ENCODE peak calls at places on chromosomes 13 and 19, in five cellular contexts. One of them, this sample, is unnamed.

GRCh38 chr19:49767967-49768581 is 1.3 kb downstream of the AP2A1 start:
- DNase-seq in nucleus accumbens: no peak
- DNase-seq in activated T-helper 1 cell treated with anti-CD3 and anti-CD28 coated beads, Interleukin-2, amount 50 U/mL, for 16 hours: no peak
- DNase-seq in HAP-1: no peak
- DNase-seq in GM23338: no peak
- DNase-seq in this sample: no peak

GRCh38 chr13:114110091-114110829 is 22.2 kb downstream of the RASA3 start:
- DNase-seq in nucleus accumbens: no peak
- DNase-seq in activated T-helper 1 cell treated with anti-CD3 and anti-CD28 coated beads, Interleukin-2, amount 50 U/mL, for 16 hours: peak
- DNase-seq in HAP-1: no peak
- DNase-seq in GM23338: peak
- DNase-seq in this sample: no peak

GRCh38 chr19:22882797-22883196 is 50.7 kb downstream of the ZNF723 start:
- DNase-seq in nucleus accumbens: no peak
- DNase-seq in activated T-helper 1 cell treated with anti-CD3 and anti-CD28 coated beads, Interleukin-2, amount 50 U/mL, for 16 hours: no peak
- DNase-seq in HAP-1: no peak
- DNase-seq in GM23338: peak
- DNase-seq in this sample: peak

GRCh38 chr13:98942997-98943396 is 34.9 kb downstream of the DOCK9 start:
- DNase-seq in nucleus accumbens: no peak
- DNase-seq in activated T-helper 1 cell treated with anti-CD3 and anti-CD28 coated beads, Interleukin-2, amount 50 U/mL, for 16 hours: no peak
- DNase-seq in HAP-1: no peak
- DNase-seq in GM23338: no peak
- DNase-seq in this sample: no peak

GRCh38 chr19:10601999-10602329 is 14.9 kb upstream of the AP1M2 start:
- DNase-seq in nucleus accumbens: no peak
- DNase-seq in activated T-helper 1 cell treated with anti-CD3 and anti-CD28 coated beads, Interleukin-2, amount 50 U/mL, for 16 hours: no peak
- DNase-seq in HAP-1: no peak
- DNase-seq in GM23338: no peak
- DNase-seq in this sample: no peak

GRCh38 chr19:35213678-35214632 is 14.6 kb downstream of the FAM187B start:
- DNase-seq in nucleus accumbens: no peak
- DNase-seq in activated T-helper 1 cell treated with anti-CD3 and anti-CD28 coated beads, Interleukin-2, amount 50 U/mL, for 16 hours: peak
- DNase-seq in HAP-1: no peak
- DNase-seq in GM23338: no peak
- DNase-seq in this sample: peak

GRCh38 chr19:35742121-35742724 is at the start of gene IGFLR1:
- DNase-seq in nucleus accumbens: no peak
- DNase-seq in activated T-helper 1 cell treated with anti-CD3 and anti-CD28 coated beads, Interleukin-2, amount 50 U/mL, for 16 hours: no peak
- DNase-seq in HAP-1: no peak
- DNase-seq in GM23338: no peak
- DNase-seq in this sample: no peak

GRCh38 chr19:12364391-12365093 is 941 bp downstream of the ZNF442 start:
- DNase-seq in nucleus accumbens: peak
- DNase-seq in activated T-helper 1 cell treated with anti-CD3 and anti-CD28 coated beads, Interleukin-2, amount 50 U/mL, for 16 hours: no peak
- DNase-seq in HAP-1: peak
- DNase-seq in GM23338: peak
- DNase-seq in this sample: peak

GRCh38 chr13:49060698-49061387 is 85.1 kb downstream of the FNDC3A start:
- DNase-seq in nucleus accumbens: no peak
- DNase-seq in activated T-helper 1 cell treated with anti-CD3 and anti-CD28 coated beads, Interleukin-2, amount 50 U/mL, for 16 hours: no peak
- DNase-seq in HAP-1: no peak
- DNase-seq in GM23338: no peak
- DNase-seq in this sample: peak

GRCh38 chr19:38766276-38767047 is 6.9 kb downstream of the LGALS7 start:
- DNase-seq in nucleus accumbens: no peak
- DNase-seq in activated T-helper 1 cell treated with anti-CD3 and anti-CD28 coated beads, Interleukin-2, amount 50 U/mL, for 16 hours: no peak
- DNase-seq in HAP-1: no peak
- DNase-seq in GM23338: no peak
- DNase-seq in this sample: no peak

GRCh38 chr19:17296278-17296677 is 6.9 kb downstream of the ABHD8 start:
- DNase-seq in nucleus accumbens: no peak
- DNase-seq in activated T-helper 1 cell treated with anti-CD3 and anti-CD28 coated beads, Interleukin-2, amount 50 U/mL, for 16 hours: no peak
- DNase-seq in HAP-1: no peak
- DNase-seq in GM23338: no peak
- DNase-seq in this sample: peak

GRCh38 chr19:10143700-10144099 is 24.0 kb upstream of the EIF3G start:
- DNase-seq in nucleus accumbens: no peak
- DNase-seq in activated T-helper 1 cell treated with anti-CD3 and anti-CD28 coated beads, Interleukin-2, amount 50 U/mL, for 16 hours: no peak
- DNase-seq in HAP-1: no peak
- DNase-seq in GM23338: no peak
- DNase-seq in this sample: no peak

GRCh38 chr19:43700368-43701015 is 15.4 kb upstream of the IRGC start:
- DNase-seq in nucleus accumbens: peak
- DNase-seq in activated T-helper 1 cell treated with anti-CD3 and anti-CD28 coated beads, Interleukin-2, amount 50 U/mL, for 16 hours: no peak
- DNase-seq in HAP-1: peak
- DNase-seq in GM23338: no peak
- DNase-seq in this sample: no peak

GRCh38 chr13:22014469-22014868 is 343.6 kb downstream of the FGF9 start:
- DNase-seq in nucleus accumbens: no peak
- DNase-seq in activated T-helper 1 cell treated with anti-CD3 and anti-CD28 coated beads, Interleukin-2, amount 50 U/mL, for 16 hours: no peak
- DNase-seq in HAP-1: no peak
- DNase-seq in GM23338: no peak
- DNase-seq in this sample: no peak

GRCh38 chr19:16208064-16208759 is 10.5 kb downstream of the AP1M1 start:
- DNase-seq in nucleus accumbens: no peak
- DNase-seq in activated T-helper 1 cell treated with anti-CD3 and anti-CD28 coated beads, Interleukin-2, amount 50 U/mL, for 16 hours: no peak
- DNase-seq in HAP-1: no peak
- DNase-seq in GM23338: no peak
- DNase-seq in this sample: no peak

GRCh38 chr19:35495107-35496064 is 5.1 kb upstream of the KRTDAP start:
- DNase-seq in nucleus accumbens: peak
- DNase-seq in activated T-helper 1 cell treated with anti-CD3 and anti-CD28 coated beads, Interleukin-2, amount 50 U/mL, for 16 hours: peak
- DNase-seq in HAP-1: peak
- DNase-seq in GM23338: peak
- DNase-seq in this sample: peak

GRCh38 chr19:6971366-6971765 is 49.9 kb downstream of the MBD3L2B start:
- DNase-seq in nucleus accumbens: no peak
- DNase-seq in activated T-helper 1 cell treated with anti-CD3 and anti-CD28 coated beads, Interleukin-2, amount 50 U/mL, for 16 hours: no peak
- DNase-seq in HAP-1: no peak
- DNase-seq in GM23338: no peak
- DNase-seq in this sample: peak